ENCODE peak calls at places on chromosome 15, in ten cellular contexts. Z is esophagus squamous epithelium, R is A549, G is bronchial epithelial cell, B is cardiac fibroblast, P is RWPE1, W is uterus, A is upper lobe of left lung, N is foreskin fibroblast, M is RWPE2. J is an unnamed sample.

GRCh38 chr15:92915766-92916435 is 15.8 kb downstream of the CHD2 start:
- DNase-seq in G (peak), P (no peak), R (no peak), M (no peak), Z (no peak), W (no peak), N (no peak), A (no peak), B (no peak), J (no peak)

GRCh38 chr15:38647683-38648082 is 83.1 kb upstream of the RASGRP1 start:
- DNase-seq in B (peak), M (no peak), G (peak), P (peak), N (peak), W (no peak), R (peak), A (no peak), Z (no peak), J (no peak)

GRCh38 chr15:91408476-91409076 is 308.5 kb downstream of the SV2B start:
- DNase-seq in B (peak), W (peak), G (no peak), M (no peak), R (no peak), N (no peak), P (no peak), Z (no peak), A (no peak), J (no peak)

GRCh38 chr15:61175024-61175423 is 54.1 kb downstream of the RORA start:
- DNase-seq in R (no peak), A (no peak), Z (no peak), B (no peak), P (no peak), N (peak), M (no peak), G (no peak), W (no peak), J (peak)

GRCh38 chr15:62035256-62035908 is 24.9 kb downstream of the VPS13C start:
- DNase-seq in G (peak), N (peak), W (no peak), R (no peak), P (peak), B (peak), M (no peak), A (no peak), Z (no peak), J (no peak)

GRCh38 chr15:40511472-40512133 is 40.8 kb downstream of the CHST14 start:
- DNase-seq in B (peak), P (peak), A (peak), G (peak), M (no peak), N (peak), R (peak), W (peak), Z (no peak), J (peak)

GRCh38 chr15:40087991-40088928 is 20.4 kb downstream of the BMF start:
- DNase-seq in R (no peak), Z (no peak), W (peak), G (no peak), P (no peak), N (no peak), B (peak), M (no peak), A (no peak), J (no peak)

GRCh38 chr15:50906954-50907865 is 1.3 kb upstream of the AP4E1 start:
- DNase-seq in W (no peak), P (no peak), B (no peak), Z (peak), A (no peak), R (no peak), N (peak), M (no peak), G (no peak), J (no peak)

GRCh38 chr15:88331291-88331690 is 74.8 kb upstream of the NTRK3 start:
- DNase-seq in N (peak), B (peak), G (no peak), Z (no peak), R (peak), W (no peak), P (peak), A (no peak), M (no peak), J (peak)

GRCh38 chr15:78761891-78762385 is 49.3 kb downstream of the ADAMTS7 start:
- DNase-seq in R (no peak), P (no peak), M (peak), G (no peak), A (no peak), B (no peak), Z (no peak), N (no peak), W (no peak), J (no peak)

GRCh38 chr15:41585140-41586047 is 26.4 kb downstream of the TYRO3 start:
- DNase-seq in Z (no peak), A (peak), P (peak), R (peak), W (peak), G (peak), B (peak), N (peak), M (no peak), J (peak)
- TF ChIP-seq CTCF in Z (peak), A (peak), P (peak), R (peak), W (peak), G (peak), B (peak), N (peak), M (peak), J (no peak)

GRCh38 chr15:65832549-65833364 is 36.5 kb upstream of the RAB11A start:
- DNase-seq in Z (no peak), A (no peak), W (peak), R (peak), G (peak), B (peak), M (peak), P (peak), N (peak), J (peak)
- TF ChIP-seq CTCF in Z (no peak), A (no peak), W (no peak), R (peak), G (peak), B (no peak), M (peak), P (peak), N (peak), J (no peak)

DNA sequence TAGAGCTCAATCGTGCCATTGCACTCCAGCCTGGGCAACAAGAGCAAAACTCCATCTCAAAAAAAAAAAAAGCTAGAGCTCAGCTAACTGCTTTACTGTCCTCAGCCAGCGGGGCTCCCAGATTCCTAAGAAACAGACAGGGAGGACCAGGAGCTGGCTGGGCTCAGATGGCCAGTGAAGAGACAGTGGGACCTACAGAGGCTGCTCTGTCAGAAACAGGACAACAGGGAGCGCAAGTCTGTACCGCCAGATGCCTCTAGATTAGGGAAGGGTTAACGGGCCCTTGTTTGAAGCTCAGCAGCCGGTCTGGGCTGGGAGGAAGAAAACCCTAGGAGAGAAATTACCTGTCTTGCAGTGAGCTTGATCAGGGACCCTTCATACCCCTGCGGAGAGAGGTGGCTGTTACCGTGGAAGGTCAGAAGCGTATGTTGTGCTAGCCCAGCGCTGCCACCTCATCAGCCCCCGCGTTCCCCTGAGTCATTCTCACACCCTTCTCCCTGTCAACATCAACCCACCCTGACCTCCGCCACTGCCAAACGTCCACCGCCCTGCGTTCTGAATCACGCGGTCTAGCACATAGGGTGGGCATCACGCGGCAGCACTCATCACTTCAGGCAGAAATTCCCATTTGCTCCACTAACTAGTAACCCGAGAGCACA is 25.3 kb downstream of the RBPMS2 start:
- DNase-seq in N (peak), G (peak), M (no peak), R (peak), Z (no peak), B (peak), P (no peak), A (no peak), W (no peak), J (peak)
- TF ChIP-seq CTCF in N (no peak), G (no peak), M (no peak), R (no peak), Z (no peak), B (no peak), P (no peak), A (no peak), W (no peak), J (no peak)

GRCh38 chr15:28923726-28924280 is 38.0 kb downstream of the APBA2 start:
- DNase-seq in B (no peak), N (no peak), M (peak), P (no peak), G (no peak), A (no peak), W (no peak), Z (no peak), R (no peak), J (no peak)
- TF ChIP-seq CTCF in B (no peak), N (no peak), M (no peak), P (no peak), G (no peak), A (no peak), W (no peak), Z (no peak), R (no peak), J (no peak)

DNA sequence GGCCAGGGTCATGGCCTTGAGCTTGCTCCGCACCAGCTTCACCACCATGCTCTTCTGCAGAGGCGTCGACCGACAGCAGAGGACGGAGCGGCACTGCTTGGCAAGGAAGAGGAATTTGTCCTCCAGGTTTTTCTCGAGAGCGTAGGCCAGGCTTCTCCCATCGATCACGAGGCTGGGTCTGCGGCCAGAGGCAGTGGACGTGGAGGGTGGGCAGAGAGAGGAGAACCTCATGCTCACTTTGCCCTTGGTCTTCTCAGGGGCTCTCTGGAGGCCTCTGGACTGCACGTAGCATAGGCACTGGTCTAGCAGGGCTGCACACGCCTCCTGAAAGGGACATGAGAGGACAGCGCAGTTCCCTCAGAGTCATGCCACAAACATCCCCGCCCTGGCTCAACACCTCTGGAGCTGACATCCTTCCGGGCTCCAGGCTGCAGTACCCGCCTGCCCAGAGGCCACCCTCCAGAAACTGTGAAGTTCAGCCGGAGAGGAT is 168.3 kb downstream of the ATP10A start:
- DNase-seq in M (peak), A (no peak), Z (no peak), G (no peak), P (no peak), R (no peak), B (no peak), N (no peak), W (peak), J (no peak)
- TF ChIP-seq CTCF in M (no peak), A (no peak), Z (no peak), G (no peak), P (no peak), R (no peak), B (no peak), N (no peak), W (no peak), J (no peak)

GRCh38 chr15:57363661-57364060 is 12.6 kb upstream of the CGNL1 start:
- DNase-seq in G (no peak), M (no peak), Z (no peak), W (no peak), P (no peak), N (no peak), A (no peak), R (no peak), B (no peak), J (no peak)

GRCh38 chr15:57367556-57367955 is 8.7 kb upstream of the CGNL1 start:
- DNase-seq in B (no peak), N (no peak), G (peak), A (no peak), Z (no peak), R (no peak), P (no peak), M (no peak), W (no peak), J (no peak)

GRCh38 chr15:57358611-57359010 is 17.7 kb upstream of the CGNL1 start:
- DNase-seq in G (no peak), W (no peak), M (no peak), Z (no peak), R (no peak), A (no peak), B (no peak), N (no peak), P (no peak), J (no peak)

DNA sequence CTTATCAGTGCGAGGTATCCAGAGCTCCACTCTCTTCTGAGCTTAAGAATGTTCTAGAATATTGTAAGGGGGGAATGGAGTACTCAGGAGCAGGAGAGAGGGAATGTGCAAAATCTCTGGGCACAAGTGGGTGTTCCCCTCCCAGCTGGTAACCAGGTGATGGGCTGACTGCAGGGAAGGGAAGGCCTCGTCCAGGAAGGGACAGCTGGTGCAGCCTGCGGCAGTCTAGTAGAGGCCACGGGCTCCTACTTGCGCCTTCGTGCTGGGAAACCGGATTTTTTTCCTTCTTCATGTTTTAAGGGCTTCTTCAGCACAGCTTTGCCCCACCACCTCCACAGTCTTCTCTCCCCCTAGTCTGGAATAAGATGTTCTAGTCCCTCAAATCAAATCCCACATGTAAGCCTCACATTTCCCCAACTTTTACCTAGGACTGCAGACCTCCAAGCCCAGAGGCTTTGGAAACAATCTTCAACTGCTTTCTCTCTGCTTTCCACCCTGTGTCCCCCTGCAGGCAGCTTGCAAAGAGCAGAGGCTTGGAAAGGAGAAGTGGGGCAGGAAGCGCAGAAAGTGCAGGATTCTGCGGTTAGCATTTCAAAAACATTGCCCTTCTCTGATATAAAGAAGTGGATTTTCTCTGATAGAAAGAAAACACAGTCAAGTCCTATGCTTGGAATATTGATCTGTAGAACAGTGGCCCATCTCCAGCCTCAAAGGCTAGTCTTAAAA is 11.9 kb upstream of the CGNL1 start:
- DNase-seq in R (no peak), M (no peak), W (no peak), Z (no peak), N (peak), G (no peak), P (no peak), A (no peak), B (no peak), J (peak)
- TF ChIP-seq CTCF in R (no peak), M (no peak), W (no peak), Z (no peak), N (peak), G (no peak), P (no peak), A (no peak), B (peak), J (no peak)